ENCODE peak calls at places on chromosomes 4 and X, in eight cellular contexts. O is Caki2; N is stromal cell of bone marrow; B is A549; I is MCF 10A; T is stimulated activated CD4-positive, alpha-beta T cell treated with anti-CD3 and anti-CD28 coated beads, Interleukin-15, amount 100 ng/mL, for 1 hour; V is effector memory CD8-positive, alpha-beta T cell; J is HEK293T. Q is an unnamed sample.

GRCh38 chr4:123284166-123284565 is 112.4 kb upstream of the SPRY1 start:
- DNase-seq in V (no peak), I (no peak), O (no peak), J (no peak), N (peak), T (no peak), B (no peak), Q (no peak)

GRCh38 chr4:150582881-150583286 is 933 bp downstream of the MAB21L2 start:
- DNase-seq in I (no peak), B (no peak), V (no peak), J (no peak), O (no peak), T (no peak), N (no peak), Q (peak)

GRCh38 chrX:141220342-141221008 is 21.8 kb downstream of the SPANXC start:
- DNase-seq in T (no peak), V (no peak), O (peak), B (peak), I (peak), J (no peak), N (peak), Q (no peak)

GRCh38 chr4:18366762-18367358 is 345.3 kb upstream of the LCORL start:
- DNase-seq in N (no peak), J (no peak), I (peak), T (no peak), B (no peak), V (no peak), O (peak), Q (peak)

GRCh38 chr4:157172011-157172410 is 48.5 kb upstream of the GRIA2 start:
- DNase-seq in B (no peak), I (peak), T (no peak), J (no peak), V (no peak), N (peak), O (peak), Q (no peak)

GRCh38 chr4:128061566-128062536 is 739 bp downstream of the LARP1B start:
- DNase-seq in V (peak), T (peak), N (peak), I (peak), J (peak), O (peak), B (peak), Q (peak)

GRCh38 chr4:929970-930625 is 2.0 kb downstream of the GAK start:
- DNase-seq in O (no peak), B (no peak), I (no peak), J (no peak), V (no peak), T (no peak), N (no peak), Q (no peak)

GRCh38 chr4:186297013-186297645 is 31.1 kb downstream of the F11 start:
- DNase-seq in J (peak), T (no peak), I (peak), B (peak), N (peak), O (peak), V (no peak), Q (no peak)

GRCh38 chr4:25523405-25523804 is 132.2 kb upstream of the SLC34A2 start:
- DNase-seq in N (peak), J (no peak), V (no peak), T (no peak), B (no peak), I (peak), O (no peak), Q (no peak)

GRCh38 chr4:108555701-108556100 is 64.7 kb upstream of the RPL34 start:
- DNase-seq in T (no peak), B (no peak), J (no peak), O (no peak), V (no peak), I (no peak), N (peak), Q (no peak)

GRCh38 chr4:52823478-52824092 is 38.5 kb upstream of the RASL11B start:
- DNase-seq in I (peak), O (no peak), T (no peak), N (no peak), B (no peak), J (no peak), V (no peak), Q (no peak)

GRCh38 chrX:17613979-17614572 is 123.2 kb upstream of the SCML1 start:
- DNase-seq in V (no peak), O (no peak), I (peak), N (no peak), J (peak), T (no peak), B (no peak), Q (no peak)

GRCh38 chrX:57265126-57265525 is 21.4 kb upstream of the FAAH2 start:
- DNase-seq in I (no peak), N (no peak), O (no peak), J (no peak), B (no peak), T (no peak), V (no peak), Q (no peak)

GRCh38 chrX:23887448-23887847 is 20.3 kb downstream of the APOO start:
- DNase-seq in T (no peak), N (no peak), I (no peak), B (no peak), O (no peak), J (no peak), V (no peak), Q (no peak)

GRCh38 chr4:176769519-176769918 is 23.2 kb downstream of the VEGFC start:
- DNase-seq in J (no peak), N (peak), I (peak), V (no peak), T (no peak), O (peak), B (no peak), Q (no peak)

GRCh38 chrX:48761674-48762471 is at the start of gene GLOD5:
- DNase-seq in B (no peak), J (no peak), O (peak), N (no peak), I (peak), V (no peak), T (no peak), Q (peak)

GRCh38 chr4:94507281-94507680 is 55.5 kb downstream of the PDLIM5 start:
- DNase-seq in O (no peak), J (no peak), I (no peak), V (no peak), T (no peak), B (no peak), N (no peak), Q (no peak)

GRCh38 chrX:119410027-119410819 is 11.1 kb downstream of the SLC25A43 start:
- DNase-seq in O (peak), T (no peak), B (peak), V (no peak), J (no peak), I (peak), N (peak), Q (no peak)

GRCh38 chr4:10917475-10918103 is 233.0 kb upstream of the CLNK start:
- DNase-seq in J (no peak), I (peak), O (no peak), B (no peak), T (no peak), N (no peak), V (no peak), Q (no peak)

Q was measured in BE2C.